ENCODE peak calls at places on chromosomes 1 and 21, in eight cellular contexts. S is OCI-LY7, Y is WERI-Rb-1, V is tibial nerve, Z is PC-3, G is hepatocyte, W is AG04450, T is uterus. E is an unnamed sample.

GRCh38 chr1:162466797-162467196 is 30.8 kb upstream of the UHMK1 start:
- DNase-seq in S (no peak), Y (peak), V (no peak), Z (no peak), G (no peak), W (no peak), T (no peak), E (no peak)

GRCh38 chr1:6278263-6278662 is 17.4 kb upstream of the GPR153 start:
- DNase-seq in S (no peak), Y (no peak), V (no peak), Z (no peak), G (no peak), W (no peak), T (no peak), E (no peak)

GRCh38 chr1:154751690-154752089 is 118.4 kb downstream of the KCNN3 start:
- DNase-seq in S (no peak), Y (no peak), V (no peak), Z (no peak), G (peak), W (no peak), T (peak), E (no peak)

GRCh38 chr1:187837787-187838186 is 1009.0 kb downstream of the PLA2G4A start:
- DNase-seq in S (no peak), Y (no peak), V (no peak), Z (no peak), G (no peak), W (no peak), T (no peak), E (no peak)

GRCh38 chr1:234666206-234666605 is 56.2 kb upstream of the IRF2BP2 start:
- DNase-seq in S (no peak), Y (no peak), V (no peak), Z (no peak), G (no peak), W (no peak), T (no peak), E (no peak)

GRCh38 chr21:44498280-44498964 is 41.6 kb downstream of the KRTAP10-1 start:
- DNase-seq in S (no peak), Y (no peak), V (no peak), Z (no peak), G (no peak), W (no peak), T (no peak), E (no peak)

GRCh38 chr1:41784516-41785279 is 134.0 kb downstream of the HIVEP3 start:
- DNase-seq in S (no peak), Y (no peak), V (no peak), Z (peak), G (no peak), W (no peak), T (no peak), E (no peak)

GRCh38 chr1:33346921-33347649 is 26.2 kb upstream of the A3GALT2 start:
- DNase-seq in S (no peak), Y (no peak), V (no peak), Z (peak), G (peak), W (no peak), T (peak), E (peak)

GRCh38 chr1:85495556-85495955 is 30.6 kb upstream of the DDAH1 start:
- DNase-seq in S (no peak), Y (peak), V (no peak), Z (peak), G (no peak), W (no peak), T (no peak), E (no peak)

GRCh38 chr1:212858461-212859265 is 588 bp downstream of the FLVCR1 start:
- DNase-seq in S (peak), Y (peak), V (peak), Z (peak), G (peak), W (no peak), T (peak), E (no peak)

GRCh38 chr1:51555866-51556619 is 37.0 kb upstream of the EPS15 start:
- DNase-seq in S (no peak), Y (no peak), V (no peak), Z (peak), G (no peak), W (no peak), T (no peak), E (no peak)

GRCh38 chr1:154348429-154349076 is 23.2 kb downstream of the ATP8B2 start:
- DNase-seq in S (no peak), Y (no peak), V (no peak), Z (no peak), G (no peak), W (no peak), T (no peak), E (no peak)

GRCh38 chr1:201461783-201462441 is 7.1 kb downstream of the PHLDA3 start:
- DNase-seq in S (no peak), Y (no peak), V (peak), Z (peak), G (peak), W (peak), T (peak), E (peak)

GRCh38 chr1:205774277-205775014 is 836 bp downstream of the RAB29 start:
- DNase-seq in S (peak), Y (peak), V (no peak), Z (no peak), G (peak), W (no peak), T (no peak), E (no peak)

GRCh38 chr1:29668761-29669487 is 432.6 kb downstream of the PTPRU start:
- DNase-seq in S (no peak), Y (no peak), V (no peak), Z (no peak), G (no peak), W (no peak), T (no peak), E (peak)

GRCh38 chr1:245791410-245792312 is 636.9 kb downstream of the KIF26B start:
- DNase-seq in S (no peak), Y (no peak), V (no peak), Z (no peak), G (peak), W (no peak), T (no peak), E (no peak)

GRCh38 chr1:159802060-159802459 is at the start of gene FCRL6:
- DNase-seq in S (no peak), Y (no peak), V (no peak), Z (no peak), G (no peak), W (no peak), T (no peak), E (no peak)

DNA sequence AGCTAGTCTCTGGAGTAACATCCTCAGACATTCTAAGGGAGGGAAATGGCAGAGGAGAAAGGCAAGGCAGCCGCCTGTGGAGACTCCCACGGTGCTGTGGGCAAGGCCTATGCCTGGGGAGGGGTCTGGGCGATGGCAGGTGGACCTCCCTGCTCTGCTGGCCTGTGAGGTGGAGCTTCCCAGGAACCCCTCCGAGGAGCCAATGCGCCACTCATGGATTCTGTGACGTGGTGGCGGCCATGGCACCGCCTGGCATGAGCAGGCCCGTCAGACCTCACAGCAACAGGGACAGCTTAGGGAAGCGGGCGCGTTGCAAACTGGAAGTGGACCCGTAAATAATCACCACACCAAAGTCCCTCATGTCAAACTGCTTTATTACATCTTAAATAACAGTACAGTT is 6.7 kb upstream of the NADK start:
- DNase-seq in S (no peak), Y (no peak), V (no peak), Z (no peak), G (no peak), W (no peak), T (no peak), E (no peak)
- H3K27ac ChIP-seq in S (peak), Y (no peak), V (no peak), Z (no peak), G (no peak), W (no peak), T (no peak), E (peak)

GRCh38 chr1:81420760-81421159 is 380.0 kb upstream of the ADGRL2 start:
- DNase-seq in S (no peak), Y (no peak), V (no peak), Z (no peak), G (no peak), W (no peak), T (no peak), E (no peak)
- TF ChIP-seq CTCF in S (no peak), Y (no peak), V (no peak), Z (no peak), G (no peak), W (no peak), T (no peak), E (no peak)

GRCh38 chr1:8848663-8849386 is 29.7 kb downstream of the ENO1 start:
- DNase-seq in S (peak), Y (peak), V (peak), Z (peak), G (peak), W (peak), T (peak), E (peak)
- H3K4me3 ChIP-seq in S (no peak), Y (no peak), V (no peak), Z (no peak), G (no peak), W (no peak), T (no peak), E (no peak)

DNA sequence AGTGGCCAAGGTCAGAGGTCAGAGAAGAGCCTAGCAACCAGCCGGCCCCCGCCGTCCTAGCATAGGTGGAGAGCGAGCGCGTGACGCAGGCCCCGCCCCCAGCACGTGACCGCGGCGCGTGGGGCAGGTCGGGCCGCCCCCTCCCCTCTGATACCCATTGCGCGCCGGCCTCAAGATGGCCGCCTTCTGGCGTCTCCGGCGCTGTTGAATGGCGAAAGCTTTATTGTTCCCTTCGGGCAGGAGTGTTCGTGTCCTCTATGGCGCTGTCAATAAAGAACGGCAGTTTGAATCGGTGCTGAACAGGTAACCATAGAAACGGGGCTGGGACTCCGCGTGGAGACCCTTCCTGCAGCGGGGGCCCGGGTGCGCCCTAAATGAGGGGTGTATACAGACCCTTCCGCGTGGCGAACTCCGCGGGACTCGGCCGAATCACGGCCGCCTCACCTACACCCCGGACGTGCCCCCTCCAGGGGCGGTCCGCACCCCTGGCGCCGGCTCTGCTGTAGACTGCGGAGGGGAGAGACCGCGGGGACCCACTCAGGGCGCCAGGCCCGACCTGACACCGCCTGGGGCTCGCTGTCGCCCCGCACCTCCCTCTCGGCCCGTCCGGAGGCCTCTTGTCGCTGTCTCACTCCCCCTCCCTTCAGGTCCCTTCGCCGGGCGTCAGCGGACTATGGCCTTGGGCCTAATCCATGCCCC is at the start of gene ZBTB40:
- DNase-seq in S (peak), Y (peak), V (peak), Z (peak), G (peak), W (peak), T (peak), E (peak)
- H3K27ac ChIP-seq in S (peak), Y (peak), V (peak), Z (peak), G (peak), W (peak), T (peak), E (peak)

GRCh38 chr1:227560814-227561213 is 2.5 kb upstream of the ZNF678 start:
- DNase-seq in S (no peak), Y (no peak), V (no peak), Z (no peak), G (no peak), W (no peak), T (no peak), E (no peak)
- TF ChIP-seq CTCF in S (no peak), Y (no peak), V (no peak), Z (no peak), G (no peak), W (no peak), T (no peak), E (no peak)